ENCODE peak calls at places on chromosomes 5 and 9, in seven cellular contexts. D, J, R, G, W, M and Q are unnamed samples.

GRCh38 chr5:119527346-119527745 is 75.0 kb downstream of the HSD17B4 start:
- DNase-seq in D (no peak), J (peak; percentile 22), R (peak; percentile 29), G (no peak), W (no peak), M (no peak), Q (no peak)

GRCh38 chr5:172881691-172882370 is 47.8 kb downstream of the ERGIC1 start:
- DNase-seq in D (no peak), J (no peak), R (peak; percentile 99), G (no peak), W (no peak), M (no peak), Q (no peak)

GRCh38 chr5:123545506-123545905 is 33.5 kb downstream of the CSNK1G3 start:
- DNase-seq in D (no peak), J (no peak), R (no peak), G (peak; percentile 1), W (no peak), M (no peak), Q (no peak)

GRCh38 chr5:1771149-1772065 is 28.2 kb downstream of the MRPL36 start:
- DNase-seq in D (peak; percentile 20), J (no peak), R (no peak), G (no peak), W (no peak), M (no peak), Q (no peak)

GRCh38 chr5:453725-454481 is 10.9 kb downstream of the EXOC3 start:
- DNase-seq in D (no peak), J (no peak), R (no peak), G (no peak), W (no peak), M (no peak), Q (no peak)

GRCh38 chr5:137589185-137589584 is 90.1 kb upstream of the SPOCK1 start:
- DNase-seq in D (no peak), J (no peak), R (no peak), G (no peak), W (no peak), M (no peak), Q (no peak)

GRCh38 chr9:95284152-95284551 is 33.4 kb downstream of the FANCC start:
- DNase-seq in D (no peak), J (peak; percentile 59), R (no peak), G (no peak), W (no peak), M (no peak), Q (no peak)

GRCh38 chr9:121278535-121279169 is 10.7 kb downstream of the GSN start:
- DNase-seq in D (no peak), J (peak; percentile 97), R (peak; percentile 53), G (no peak), W (no peak), M (peak; percentile 63), Q (no peak)

GRCh38 chr5:15365040-15365439 is 134.9 kb upstream of the FBXL7 start:
- DNase-seq in D (no peak), J (peak; percentile 9), R (no peak), G (no peak), W (no peak), M (no peak), Q (no peak)

GRCh38 chr9:75198436-75198835 is 110.1 kb downstream of the OSTF1 start:
- DNase-seq in D (no peak), J (no peak), R (no peak), G (no peak), W (no peak), M (no peak), Q (no peak)

GRCh38 chr9:15244001-15244441 is 63.0 kb downstream of the TTC39B start:
- DNase-seq in D (no peak), J (peak; percentile 90), R (no peak), G (no peak), W (no peak), M (no peak), Q (no peak)

GRCh38 chr5:103690676-103691075 is 128.1 kb upstream of the NUDT12 start:
- DNase-seq in D (no peak), J (peak; percentile 65), R (no peak), G (no peak), W (no peak), M (no peak), Q (peak; percentile 48)

GRCh38 chr5:142287096-142287972 is 37.5 kb downstream of the SPRY4 start:
- DNase-seq in D (no peak), J (no peak), R (no peak), G (no peak), W (no peak), M (no peak), Q (no peak)

GRCh38 chr5:38381361-38381760 is 123.0 kb downstream of the EGFLAM start:
- DNase-seq in D (no peak), J (no peak), R (no peak), G (no peak), W (no peak), M (no peak), Q (no peak)

GRCh38 chr5:60483046-60483445 is 216.9 kb downstream of the DEPDC1B start:
- DNase-seq in D (no peak), J (no peak), R (peak; percentile 7), G (no peak), W (no peak), M (no peak), Q (no peak)

GRCh38 chr5:143418140-143418866 is 14.8 kb upstream of the NR3C1 start:
- DNase-seq in D (no peak), J (no peak), R (no peak), G (no peak), W (no peak), M (no peak), Q (no peak)

GRCh38 chr5:73638344-73639095 is 12.5 kb downstream of the ARHGEF28 start:
- DNase-seq in D (no peak), J (peak; percentile 67), R (peak; percentile 49), G (no peak), W (no peak), M (no peak), Q (no peak)

GRCh38 chr5:131417240-131417869 is 153.5 kb downstream of the CDC42SE2 start:
- DNase-seq in D (peak; percentile 57), J (peak; percentile 94), R (peak; percentile 55), G (peak; percentile 80), W (peak; percentile 81), M (peak; percentile 40), Q (peak; percentile 60)

GRCh38 chr9:78745331-78745730 is 448.4 kb downstream of the PSAT1 start:
- DNase-seq in D (no peak), J (no peak), R (no peak), G (no peak), W (no peak), M (no peak), Q (no peak)

GRCh38 chr5:124651663-124652513 is 94.6 kb downstream of the ZNF608 start:
- DNase-seq in D (peak; percentile 77), J (peak; percentile 96), R (peak; percentile 65), G (no peak), W (no peak), M (no peak), Q (peak; percentile 78)

GRCh38 chr5:33781286-33781685 is 110.5 kb downstream of the ADAMTS12 start:
- DNase-seq in D (no peak), J (peak; percentile 53), R (no peak), G (no peak), W (no peak), M (no peak), Q (no peak)

GRCh38 chr9:98344581-98344980 is 89.1 kb upstream of the TBC1D2 start:
- DNase-seq in D (no peak), J (no peak), R (no peak), G (no peak), W (no peak), M (no peak), Q (no peak)

GRCh38 chr5:55708732-55709131 is 3.4 kb downstream of the SLC38A9 start:
- DNase-seq in D (no peak), J (no peak), R (no peak), G (no peak), W (no peak), M (no peak), Q (no peak)

GRCh38 chr5:2303391-2304100 is 420.8 kb upstream of the IRX4 start:
- DNase-seq in D (no peak), J (no peak), R (no peak), G (no peak), W (no peak), M (no peak), Q (no peak)

GRCh38 chr5:131209506-131210191 is 38.9 kb downstream of the LYRM7 start:
- DNase-seq in D (peak; percentile 61), J (no peak), R (no peak), G (peak; percentile 45), W (peak; percentile 7), M (peak; percentile 77), Q (peak; percentile 67)

GRCh38 chr5:24777392-24777791 is 132.6 kb upstream of the CDH10 start:
- DNase-seq in D (no peak), J (no peak), R (no peak), G (no peak), W (no peak), M (no peak), Q (no peak)

GRCh38 chr5:173645437-173645807 is 29.0 kb upstream of the BOD1 start:
- DNase-seq in D (no peak), J (peak; percentile 88), R (no peak), G (no peak), W (no peak), M (no peak), Q (no peak)

GRCh38 chr9:83649080-83649479 is 26.1 kb downstream of the IDNK start:
- DNase-seq in D (peak; percentile 42), J (peak; percentile 66), R (peak; percentile 34), G (peak; percentile 67), W (peak; percentile 71), M (peak; percentile 41), Q (peak; percentile 60)

GRCh38 chr5:35651002-35651756 is 33.5 kb downstream of the SPEF2 start:
- DNase-seq in D (no peak), J (peak; percentile 70), R (peak; percentile 37), G (peak; percentile 46), W (peak; percentile 4), M (peak; percentile 21), Q (no peak)

GRCh38 chr5:150186137-150186536 is 3.7 kb upstream of the SLC6A7 start:
- DNase-seq in D (no peak), J (no peak), R (no peak), G (no peak), W (no peak), M (no peak), Q (no peak)